ENCODE peak calls at places on chromosomes 1 and 21, in ten cellular contexts. L is A673; R is NCI-H1105 treated with DMSO at 0.1 percent for 48 hours; A is ELR; T is T-helper 9 cell; V is A549; U is activated CD4-positive, alpha-beta memory T cell treated with anti-CD3 and anti-CD28 coated beads, Interleukin-2, amount 10 ng/mL, durations not matched to agents 7 days and 5 days; Y is sciatic nerve; D is effector CD4-positive, alpha-beta T cell; P is CMK. Z is an unnamed sample.

GRCh38 chr1:232952514-232953175 is 2.2 kb downstream of the NTPCR start:
- DNase-seq in L (peak; percentile 82), R (peak; percentile 29), A (peak; percentile 74), T (no peak), V (peak; percentile 80), U (peak; percentile 31), Y (no peak), D (no peak), P (no peak), Z (peak; percentile 68)

GRCh38 chr21:44360174-44360573 is 6.8 kb downstream of the TRPM2 start:
- DNase-seq in L (no peak), R (no peak), A (no peak), T (no peak), V (no peak), U (no peak), Y (no peak), D (no peak), P (no peak), Z (no peak)

GRCh38 chr1:15465674-15466073 is 9.1 kb downstream of the CELA2A start:
- DNase-seq in L (no peak), R (no peak), A (no peak), T (no peak), V (no peak), U (no peak), Y (no peak), D (no peak), P (no peak), Z (no peak)

GRCh38 chr1:89812992-89813391 is 7.8 kb upstream of the LRRC8D start:
- DNase-seq in L (peak; percentile 30), R (no peak), A (no peak), T (no peak), V (no peak), U (no peak), Y (no peak), D (no peak), P (no peak), Z (no peak)

GRCh38 chr1:231272880-231273279 is 31.9 kb downstream of the GNPAT start:
- DNase-seq in L (no peak), R (no peak), A (peak; percentile 17), T (no peak), V (no peak), U (no peak), Y (no peak), D (no peak), P (no peak), Z (no peak)

GRCh38 chr1:180249725-180250498 is 19.8 kb downstream of the LHX4 start:
- DNase-seq in L (no peak), R (no peak), A (peak; percentile 45), T (no peak), V (no peak), U (no peak), Y (no peak), D (no peak), P (no peak), Z (no peak)

GRCh38 chr1:8133657-8134430 is 107.7 kb upstream of the ERRFI1 start:
- DNase-seq in L (peak; percentile 44), R (no peak), A (peak; percentile 77), T (no peak), V (no peak), U (no peak), Y (peak; percentile 85), D (no peak), P (no peak), Z (no peak)

GRCh38 chr1:75174031-75174760 is 40.0 kb downstream of the LHX8 start:
- DNase-seq in L (no peak), R (no peak), A (no peak), T (no peak), V (no peak), U (no peak), Y (no peak), D (no peak), P (no peak), Z (no peak)

GRCh38 chr1:204242920-204243319 is 29.1 kb upstream of the GOLT1A start:
- DNase-seq in L (no peak), R (no peak), A (no peak), T (no peak), V (no peak), U (no peak), Y (no peak), D (no peak), P (no peak), Z (no peak)

GRCh38 chr1:94045465-94046056 is 75.4 kb downstream of the ABCA4 start:
- DNase-seq in L (peak; percentile 96), R (no peak), A (peak; percentile 98), T (no peak), V (peak; percentile 93), U (peak; percentile 40), Y (peak; percentile 92), D (no peak), P (no peak), Z (peak; percentile 84)

GRCh38 chr1:67535474-67535873 is 105.3 kb upstream of the SERBP1 start:
- DNase-seq in L (peak; percentile 82), R (no peak), A (peak; percentile 88), T (peak; percentile 4), V (peak; percentile 55), U (peak; percentile 60), Y (peak; percentile 90), D (no peak), P (peak; percentile 42), Z (peak; percentile 75)

GRCh38 chr1:229407206-229408026 is 26.5 kb downstream of the ACTA1 start:
- DNase-seq in L (no peak), R (no peak), A (peak; percentile 25), T (no peak), V (no peak), U (no peak), Y (no peak), D (no peak), P (no peak), Z (no peak)

GRCh38 chr1:203937678-203938330 is 76.4 kb downstream of the SNRPE start:
- DNase-seq in L (no peak), R (no peak), A (no peak), T (no peak), V (no peak), U (no peak), Y (no peak), D (no peak), P (no peak), Z (no peak)

GRCh38 chr1:76336951-76337371 is 262.4 kb downstream of the ST6GALNAC3 start:
- DNase-seq in L (peak; percentile 94), R (peak; percentile 86), A (peak; percentile 11), T (no peak), V (no peak), U (no peak), Y (peak; percentile 80), D (no peak), P (no peak), Z (no peak)

GRCh38 chr1:209715314-209715713 is 10.7 kb downstream of the HSD11B1 start:
- DNase-seq in L (no peak), R (no peak), A (no peak), T (no peak), V (no peak), U (no peak), Y (no peak), D (no peak), P (no peak), Z (no peak)

GRCh38 chr1:15489052-15489736 is 13.3 kb downstream of the CELA2B start:
- DNase-seq in L (no peak), R (peak; percentile 73), A (no peak), T (no peak), V (no peak), U (no peak), Y (no peak), D (no peak), P (no peak), Z (no peak)